ENCODE peak calls at places on chromosomes 12 and 14, in ten cellular contexts. P is IMR-90, D is DND-41, Y is fibroblast of lung, L is left ventricle myocardium inferior, S is aorta, R is dorsolateral prefrontal cortex, Z is K562, Q is Panc1, C is RWPE1. W is an unnamed sample.

GRCh38 chr12:105933671-105934665 is 204.8 kb downstream of the NUAK1 start:
- DNase-seq in D (no peak), P (peak; percentile 99), Y (peak; percentile 99), L (no peak), C (peak; percentile 89), Q (no peak), S (peak; percentile 72), Z (no peak), R (peak; percentile 47), W (no peak)

GRCh38 chr12:32843528-32844095 is 53.0 kb downstream of the PKP2 start:
- DNase-seq in Q (no peak), P (no peak), S (no peak), D (no peak), L (no peak), C (no peak), R (no peak), Y (peak; percentile 35), Z (no peak), W (no peak)

GRCh38 chr12:98211914-98212695 is 303.3 kb upstream of the TMPO start:
- DNase-seq in Z (no peak), P (no peak), D (no peak), R (no peak), C (no peak), S (no peak), Y (peak; percentile 83), Q (no peak), L (no peak), W (no peak)

GRCh38 chr12:23757541-23757962 is 191.9 kb downstream of the SOX5 start:
- DNase-seq in C (no peak), L (no peak), Z (no peak), P (no peak), Y (peak; percentile 7), S (no peak), R (no peak), D (no peak), Q (no peak), W (no peak)

GRCh38 chr12:96220902-96221301 is 26.7 kb downstream of the ELK3 start:
- DNase-seq in D (no peak), S (no peak), R (no peak), L (peak; percentile 86), P (peak; percentile 67), C (no peak), Z (no peak), Q (no peak), Y (peak; percentile 83), W (no peak)

GRCh38 chr12:52649066-52649465 is 2.9 kb downstream of the KRT2 start:
- DNase-seq in S (no peak), L (no peak), D (no peak), C (no peak), P (no peak), Y (no peak), Z (no peak), R (no peak), Q (no peak), W (no peak)

GRCh38 chr14:59190372-59190771 is 1.9 kb downstream of the DAAM1 start:
- DNase-seq in Y (no peak), S (no peak), Q (no peak), C (no peak), Z (no peak), R (no peak), D (no peak), L (no peak), P (no peak), W (no peak)

GRCh38 chr14:92668266-92668973 is 80.0 kb downstream of the LGMN start:
- DNase-seq in L (no peak), C (no peak), R (no peak), Z (no peak), Q (no peak), P (no peak), D (no peak), S (no peak), Y (no peak), W (no peak)

GRCh38 chr12:102811125-102811737 is 105.8 kb downstream of the PAH start:
- DNase-seq in P (no peak), Y (no peak), Z (peak; percentile 45), Q (peak; percentile 2), D (peak; percentile 30), C (peak; percentile 15), S (no peak), L (no peak), R (no peak), W (no peak)

GRCh38 chr12:102824218-102824835 is 92.7 kb downstream of the PAH start:
- DNase-seq in L (peak; percentile 22), P (peak; percentile 2), S (peak; percentile 50), Q (no peak), D (peak; percentile 20), Z (peak; percentile 37), C (peak; percentile 33), Y (peak; percentile 10), R (no peak), W (peak; percentile 73)

GRCh38 chr14:99562848-99563748 is 40.9 kb downstream of the CCDC85C start:
- DNase-seq in Z (peak; percentile 43), D (no peak), Q (no peak), S (peak; percentile 84), P (peak; percentile 65), C (peak; percentile 33), R (peak; percentile 78), Y (peak; percentile 89), L (peak; percentile 82), W (peak; percentile 93)
- H3K27ac ChIP-seq in Z (no peak overlapping the region), D (no peak overlapping the region), Q (peak overlapping the region; percentile 74), S (no peak overlapping the region), P (no peak overlapping the region), C (peak overlapping the region; percentile 95), R (peak overlapping the region; percentile 17), Y (no peak overlapping the region), L (peak overlapping the region; percentile 86), W (no peak overlapping the region)

GRCh38 chr12:18482601-18483120 is 221.3 kb downstream of the PIK3C2G start:
- DNase-seq in P (no peak), R (no peak), Z (no peak), D (no peak), Q (no peak), C (no peak), S (no peak), Y (peak; percentile 4), L (no peak), W (no peak)

GRCh38 chr12:18483723-18484325 is 222.5 kb downstream of the PIK3C2G start:
- DNase-seq in L (no peak), P (no peak), Q (no peak), C (no peak), Y (no peak), R (no peak), Z (no peak), S (no peak), D (no peak), W (no peak)

GRCh38 chr12:18476866-18477265 is 215.5 kb downstream of the PIK3C2G start:
- DNase-seq in L (no peak), Q (no peak), P (no peak), S (no peak), C (no peak), Y (peak; percentile 3), D (no peak), R (no peak), Z (no peak), W (no peak)

DNA sequence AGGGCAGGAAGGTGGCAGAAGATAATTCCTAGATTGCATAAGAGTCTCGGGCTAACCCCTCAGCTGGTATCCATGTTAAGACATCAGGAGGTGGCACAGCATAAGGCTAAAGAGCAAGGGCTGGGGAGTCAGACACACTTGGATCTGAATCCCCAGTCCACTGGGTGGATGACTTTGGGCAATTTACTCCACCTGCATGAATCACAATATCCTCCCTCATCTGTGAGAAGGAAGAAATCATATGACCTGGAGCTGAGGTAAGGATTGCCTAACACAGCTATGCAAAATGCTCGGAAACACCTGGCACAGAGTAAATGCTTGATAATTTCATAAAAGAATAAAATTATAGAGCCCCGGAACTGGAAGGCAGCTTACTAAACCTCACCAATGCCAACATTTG is 217.9 kb downstream of the PIK3C2G start:
- DNase-seq in Z (no peak), Y (no peak), S (no peak), L (no peak), P (no peak), D (no peak), R (no peak), C (peak; percentile 34), Q (no peak), W (no peak)
- H3K27ac ChIP-seq in Z (no peak overlapping the region), Y (no peak overlapping the region), S (no peak overlapping the region), L (no peak overlapping the region), P (no peak overlapping the region), D (no peak overlapping the region), R (no peak overlapping the region), C (no peak overlapping the region), Q (no peak overlapping the region), W (no peak overlapping the region)

GRCh38 chr14:22820731-22821130 is 5.5 kb upstream of the SLC7A7 start:
- DNase-seq in R (no peak), Y (peak; percentile 40), Q (no peak), P (no peak), L (no peak), S (no peak), C (peak; percentile 71), D (no peak), Z (no peak), W (peak; percentile 7)

GRCh38 chr14:22822619-22823551 is 6.8 kb upstream of the MRPL52 start:
- DNase-seq in Y (peak; percentile 92), L (peak; percentile 74), S (peak; percentile 92), Q (no peak), D (no peak), R (no peak), Z (peak; percentile 83), P (peak; percentile 86), C (no peak), W (peak; percentile 88)

GRCh38 chr14:22822017-22822618 is 6.9 kb upstream of the SLC7A7 start:
- DNase-seq in C (no peak), Y (no peak), Q (no peak), S (no peak), P (no peak), Z (no peak), D (no peak), R (no peak), L (no peak), W (no peak)

GRCh38 chr14:22819191-22819988 is 4.2 kb upstream of the SLC7A7 start:
- DNase-seq in C (no peak), S (peak; percentile 86), Y (peak; percentile 62), D (no peak), Q (no peak), P (peak; percentile 85), R (no peak), L (peak; percentile 55), Z (no peak), W (peak; percentile 67)

GRCh38 chr14:22821193-22822016 is 6.2 kb upstream of the SLC7A7 start:
- DNase-seq in D (no peak), S (no peak), Z (no peak), Q (no peak), R (no peak), Y (no peak), P (no peak), L (no peak), C (no peak), W (peak; percentile 63)
- H3K27ac ChIP-seq in D (no peak overlapping the region), S (no peak overlapping the region), Z (no peak overlapping the region), Q (peak overlapping the region; percentile 48), R (no peak overlapping the region), Y (no peak overlapping the region), P (no peak overlapping the region), L (no peak overlapping the region), C (peak overlapping the region; percentile 61), W (peak overlapping the region; percentile 47)

GRCh38 chr14:74575507-74575906 is 36.5 kb downstream of the LTBP2 start:
- DNase-seq in Z (no peak), R (no peak), S (peak; percentile 43), L (no peak), P (no peak), Y (no peak), Q (no peak), D (no peak), C (no peak), W (no peak)
- H3K27ac ChIP-seq in Z (no peak overlapping the region), R (no peak overlapping the region), S (no peak overlapping the region), L (no peak overlapping the region), P (peak overlapping the region; percentile 98), Y (peak overlapping the region; percentile 97), Q (no peak overlapping the region), D (no peak overlapping the region), C (peak overlapping the region; percentile 100), W (peak overlapping the region; percentile 61)

W was measured in upper lobe of right lung.